ENCODE peak calls at places on chromosomes 1 and 21, in eight cellular contexts. One of them, this sample, is unnamed.

GRCh38 chr1:43705334-43705733 is 2.0 kb upstream of the ST3GAL3 start:
- DNase-seq in COR-L47: no peak
- DNase-seq in ELF-1: no peak
- DNase-seq in activated T-helper 2 cell treated with anti-CD3 and anti-CD28 coated beads, Interferon-gamma antibody, Interleukin-2, Interleukin-4, amounts not matched to agents 10 μg/mL and 5 μg/mL and 100 μg/mL, durations not matched to agents 14 hours and 24 hours and 36 hours: no peak
- DNase-seq in mucosa of gallbladder: no peak
- DNase-seq in T-helper 17 cell: no peak
- DNase-seq in glutamatergic neuron: no peak
- DNase-seq in body of pancreas: no peak
- DNase-seq in this sample: no peak

GRCh38 chr1:21933397-21934248 is 3.5 kb downstream of the HSPG2 start:
- DNase-seq in COR-L47: peak
- DNase-seq in glutamatergic neuron: no peak
- DNase-seq in mucosa of gallbladder: peak
- DNase-seq in T-helper 17 cell: no peak
- DNase-seq in ELF-1: peak
- DNase-seq in body of pancreas: peak
- DNase-seq in activated T-helper 2 cell treated with anti-CD3 and anti-CD28 coated beads, Interferon-gamma antibody, Interleukin-2, Interleukin-4, amounts not matched to agents 10 μg/mL and 5 μg/mL and 100 μg/mL, durations not matched to agents 14 hours and 24 hours and 36 hours: no peak
- DNase-seq in this sample: peak

GRCh38 chr21:45011911-45012660 is 62.3 kb upstream of the ADARB1 start:
- DNase-seq in body of pancreas: peak
- DNase-seq in ELF-1: peak
- DNase-seq in mucosa of gallbladder: no peak
- DNase-seq in COR-L47: no peak
- DNase-seq in T-helper 17 cell: no peak
- DNase-seq in glutamatergic neuron: peak
- DNase-seq in activated T-helper 2 cell treated with anti-CD3 and anti-CD28 coated beads, Interferon-gamma antibody, Interleukin-2, Interleukin-4, amounts not matched to agents 10 μg/mL and 5 μg/mL and 100 μg/mL, durations not matched to agents 14 hours and 24 hours and 36 hours: no peak
- DNase-seq in this sample: peak

GRCh38 chr21:26226724-26227123 is 56.2 kb upstream of the APP start:
- DNase-seq in ELF-1: no peak
- DNase-seq in body of pancreas: no peak
- DNase-seq in T-helper 17 cell: no peak
- DNase-seq in mucosa of gallbladder: no peak
- DNase-seq in COR-L47: no peak
- DNase-seq in glutamatergic neuron: no peak
- DNase-seq in activated T-helper 2 cell treated with anti-CD3 and anti-CD28 coated beads, Interferon-gamma antibody, Interleukin-2, Interleukin-4, amounts not matched to agents 10 μg/mL and 5 μg/mL and 100 μg/mL, durations not matched to agents 14 hours and 24 hours and 36 hours: no peak
- DNase-seq in this sample: no peak

GRCh38 chr1:172671591-172671990 is 12.7 kb downstream of the FASLG start:
- DNase-seq in activated T-helper 2 cell treated with anti-CD3 and anti-CD28 coated beads, Interferon-gamma antibody, Interleukin-2, Interleukin-4, amounts not matched to agents 10 μg/mL and 5 μg/mL and 100 μg/mL, durations not matched to agents 14 hours and 24 hours and 36 hours: no peak
- DNase-seq in mucosa of gallbladder: no peak
- DNase-seq in ELF-1: peak
- DNase-seq in glutamatergic neuron: no peak
- DNase-seq in COR-L47: no peak
- DNase-seq in body of pancreas: no peak
- DNase-seq in T-helper 17 cell: no peak
- DNase-seq in this sample: peak

GRCh38 chr1:7296968-7297367 is 474.1 kb upstream of the VAMP3 start:
- DNase-seq in activated T-helper 2 cell treated with anti-CD3 and anti-CD28 coated beads, Interferon-gamma antibody, Interleukin-2, Interleukin-4, amounts not matched to agents 10 μg/mL and 5 μg/mL and 100 μg/mL, durations not matched to agents 14 hours and 24 hours and 36 hours: no peak
- DNase-seq in body of pancreas: no peak
- DNase-seq in COR-L47: no peak
- DNase-seq in mucosa of gallbladder: no peak
- DNase-seq in glutamatergic neuron: no peak
- DNase-seq in T-helper 17 cell: no peak
- DNase-seq in ELF-1: no peak
- DNase-seq in this sample: no peak

GRCh38 chr21:43938751-43939442 is 73.2 kb upstream of the TRAPPC10 start:
- DNase-seq in COR-L47: no peak
- DNase-seq in ELF-1: peak
- DNase-seq in body of pancreas: peak
- DNase-seq in glutamatergic neuron: peak
- DNase-seq in T-helper 17 cell: peak
- DNase-seq in mucosa of gallbladder: peak
- DNase-seq in activated T-helper 2 cell treated with anti-CD3 and anti-CD28 coated beads, Interferon-gamma antibody, Interleukin-2, Interleukin-4, amounts not matched to agents 10 μg/mL and 5 μg/mL and 100 μg/mL, durations not matched to agents 14 hours and 24 hours and 36 hours: peak
- DNase-seq in this sample: peak

GRCh38 chr1:5651964-5652751 is 340.1 kb downstream of the NPHP4 start:
- DNase-seq in glutamatergic neuron: no peak
- DNase-seq in body of pancreas: no peak
- DNase-seq in ELF-1: no peak
- DNase-seq in T-helper 17 cell: no peak
- DNase-seq in activated T-helper 2 cell treated with anti-CD3 and anti-CD28 coated beads, Interferon-gamma antibody, Interleukin-2, Interleukin-4, amounts not matched to agents 10 μg/mL and 5 μg/mL and 100 μg/mL, durations not matched to agents 14 hours and 24 hours and 36 hours: no peak
- DNase-seq in mucosa of gallbladder: no peak
- DNase-seq in COR-L47: peak
- DNase-seq in this sample: peak

GRCh38 chr1:221308534-221309511 is 429.6 kb downstream of the HLX start:
- DNase-seq in mucosa of gallbladder: no peak
- DNase-seq in glutamatergic neuron: no peak
- DNase-seq in COR-L47: no peak
- DNase-seq in body of pancreas: no peak
- DNase-seq in ELF-1: no peak
- DNase-seq in activated T-helper 2 cell treated with anti-CD3 and anti-CD28 coated beads, Interferon-gamma antibody, Interleukin-2, Interleukin-4, amounts not matched to agents 10 μg/mL and 5 μg/mL and 100 μg/mL, durations not matched to agents 14 hours and 24 hours and 36 hours: no peak
- DNase-seq in T-helper 17 cell: no peak
- DNase-seq in this sample: peak

GRCh38 chr1:180415985-180416633 is 86.3 kb downstream of the ACBD6 start:
- DNase-seq in COR-L47: peak
- DNase-seq in T-helper 17 cell: no peak
- DNase-seq in mucosa of gallbladder: no peak
- DNase-seq in activated T-helper 2 cell treated with anti-CD3 and anti-CD28 coated beads, Interferon-gamma antibody, Interleukin-2, Interleukin-4, amounts not matched to agents 10 μg/mL and 5 μg/mL and 100 μg/mL, durations not matched to agents 14 hours and 24 hours and 36 hours: no peak
- DNase-seq in body of pancreas: no peak
- DNase-seq in glutamatergic neuron: no peak
- DNase-seq in ELF-1: no peak
- DNase-seq in this sample: peak

GRCh38 chr1:116165572-116165971 is 54.4 kb downstream of the MAB21L3 start:
- DNase-seq in glutamatergic neuron: no peak
- DNase-seq in COR-L47: no peak
- DNase-seq in body of pancreas: peak
- DNase-seq in ELF-1: no peak
- DNase-seq in T-helper 17 cell: no peak
- DNase-seq in mucosa of gallbladder: no peak
- DNase-seq in activated T-helper 2 cell treated with anti-CD3 and anti-CD28 coated beads, Interferon-gamma antibody, Interleukin-2, Interleukin-4, amounts not matched to agents 10 μg/mL and 5 μg/mL and 100 μg/mL, durations not matched to agents 14 hours and 24 hours and 36 hours: peak
- DNase-seq in this sample: no peak